ENCODE peak calls at places on chromosomes 12 and 14, in six cellular contexts. T is PC-9; G is GM13976; F is CD4-positive, alpha-beta T cell; B is cardiac fibroblast; X is Calu3. O is an unnamed sample.

GRCh38 chr14:65566820-65567522 is 154.4 kb downstream of the FUT8 start:
- DNase-seq in B (no peak), G (no peak), F (no peak), T (no peak), X (no peak), O (no peak)

GRCh38 chr12:115638753-115639666 is 638.5 kb downstream of the MED13L start:
- DNase-seq in F (no peak), T (no peak), X (no peak), G (no peak), B (no peak), O (no peak)

GRCh38 chr14:74620497-74620921 is 8.5 kb upstream of the LTBP2 start:
- DNase-seq in T (peak), F (no peak), G (no peak), X (peak), B (peak), O (no peak)

GRCh38 chr14:32254952-32255679 is 52.0 kb upstream of the RNU6-8 start:
- DNase-seq in B (peak), X (peak), G (peak), T (peak), F (peak), O (no peak)

GRCh38 chr12:23944067-23944466 is 5.4 kb downstream of the SOX5 start:
- DNase-seq in F (no peak), T (no peak), G (no peak), X (no peak), B (no peak), O (no peak)

GRCh38 chr12:24821691-24822090 is 127.2 kb downstream of the BCAT1 start:
- DNase-seq in F (no peak), B (peak), X (no peak), G (no peak), T (no peak), O (no peak)

GRCh38 chr12:14948672-14949071 is 10.3 kb upstream of the ERP27 start:
- DNase-seq in F (peak), T (no peak), B (peak), X (peak), G (peak), O (no peak)

GRCh38 chr14:77470192-77470870 is 12.4 kb downstream of the AHSA1 start:
- DNase-seq in F (no peak), B (no peak), T (no peak), G (no peak), X (no peak), O (no peak)

GRCh38 chr12:43282106-43282505 is 269.9 kb downstream of the ADAMTS20 start:
- DNase-seq in G (no peak), F (no peak), B (peak), T (no peak), X (no peak), O (no peak)

GRCh38 chr14:90513151-90514014 is 116.6 kb downstream of the CALM1 start:
- DNase-seq in T (peak), F (no peak), G (no peak), X (peak), B (peak), O (no peak)

GRCh38 chr12:42084522-42084921 is 60.2 kb downstream of the GXYLT1 start:
- DNase-seq in F (no peak), G (no peak), T (no peak), X (no peak), B (no peak), O (no peak)

GRCh38 chr14:44914849-44915248 is 46.9 kb downstream of the KLHL28 start:
- DNase-seq in G (no peak), T (no peak), B (peak), F (no peak), X (no peak), O (no peak)

GRCh38 chr12:26936559-26937442 is 980 bp downstream of the INTS13 start:
- DNase-seq in B (no peak), G (no peak), T (no peak), F (no peak), X (no peak), O (no peak)

GRCh38 chr12:129067482-129067881 is 214.2 kb downstream of the GLT1D1 start:
- DNase-seq in G (no peak), X (no peak), B (no peak), F (no peak), T (no peak), O (no peak)

GRCh38 chr14:105492051-105492965 is 1.3 kb downstream of the TEDC1 start:
- DNase-seq in T (no peak), G (no peak), X (no peak), B (no peak), F (no peak), O (no peak)

GRCh38 chr14:51295666-51296263 is 55.7 kb downstream of the TMX1 start:
- DNase-seq in B (no peak), G (no peak), X (no peak), F (no peak), T (no peak), O (no peak)

GRCh38 chr14:70887207-70888150 is 19.8 kb upstream of the PCNX1 start:
- DNase-seq in G (no peak), B (peak), F (no peak), X (no peak), T (no peak), O (no peak)

GRCh38 chr12:31959051-31959700 is at the start of gene RESF1:
- DNase-seq in B (peak), X (peak), F (peak), T (peak), G (peak), O (peak)

GRCh38 chr14:61218157-61218556 is 63.0 kb downstream of the TMEM30B start:
- DNase-seq in X (no peak), F (no peak), T (no peak), G (no peak), B (no peak), O (no peak)

GRCh38 chr14:36655963-36656768 is 5.5 kb upstream of the PAX9 start:
- DNase-seq in X (peak), T (no peak), G (peak), F (no peak), B (no peak), O (peak)

GRCh38 chr12:67070307-67070600 is 198.9 kb upstream of the CAND1 start:
- DNase-seq in X (no peak), T (peak), G (no peak), F (no peak), B (no peak), O (no peak)

GRCh38 chr14:76138119-76138757 is 13.5 kb upstream of the GPATCH2L start:
- DNase-seq in X (no peak), B (no peak), G (no peak), T (no peak), F (no peak), O (no peak)

GRCh38 chr12:42575717-42576116 is 13.8 kb downstream of the PRICKLE1 start:
- DNase-seq in B (peak), X (no peak), F (no peak), G (no peak), T (no peak), O (no peak)

GRCh38 chr14:98835825-98836100 is 436.2 kb downstream of the BCL11B start:
- DNase-seq in F (no peak), T (no peak), X (no peak), G (no peak), B (no peak), O (no peak)

GRCh38 chr12:116262741-116263140 is 14.8 kb downstream of the MED13L start:
- DNase-seq in T (no peak), B (no peak), G (no peak), F (no peak), X (no peak), O (no peak)

GRCh38 chr14:39417014-39417413 is 15.2 kb downstream of the FBXO33 start:
- DNase-seq in B (peak), G (no peak), X (no peak), F (no peak), T (no peak), O (no peak)

GRCh38 chr14:102445066-102445465 is 64.5 kb downstream of the ANKRD9 start:
- DNase-seq in F (no peak), G (no peak), T (no peak), X (no peak), B (no peak), O (no peak)

GRCh38 chr12:65881965-65882413 is 57.7 kb downstream of the HMGA2 start:
- DNase-seq in X (no peak), T (no peak), B (peak), G (peak), F (no peak), O (no peak)

GRCh38 chr14:59511916-59512530 is 27.7 kb downstream of the JKAMP start:
- DNase-seq in G (peak), F (no peak), B (peak), T (no peak), X (peak), O (no peak)

GRCh38 chr14:21476526-21476924 is 234 bp downstream of the RAB2B start:
- DNase-seq in F (no peak), B (peak), G (peak), X (peak), T (peak), O (peak)

GRCh38 chr12:126389961-126390360 is 1324.7 kb downstream of the AACS start:
- DNase-seq in T (no peak), F (no peak), G (no peak), B (no peak), X (no peak), O (no peak)

GRCh38 chr14:103121161-103121845 is 2.0 kb upstream of the TNFAIP2 start:
- DNase-seq in X (no peak), T (no peak), F (no peak), B (peak), G (no peak), O (no peak)

GRCh38 chr14:96917442-96917963 is 120.3 kb downstream of the VRK1 start:
- DNase-seq in B (no peak), X (no peak), G (no peak), F (no peak), T (no peak), O (no peak)

GRCh38 chr12:713281-713875 is 39.0 kb upstream of the WNK1 start:
- DNase-seq in G (no peak), F (no peak), B (no peak), X (no peak), T (no peak), O (no peak)

GRCh38 chr12:121792607-121793500 is 634 bp downstream of the RHOF start:
- DNase-seq in X (peak), B (no peak), F (no peak), G (peak), T (no peak), O (no peak)

GRCh38 chr12:124466200-124467128 is 100.9 kb downstream of the NCOR2 start:
- DNase-seq in F (peak), T (no peak), G (peak), X (no peak), B (peak), O (no peak)
- TF ChIP-seq CTCF in F (peak), T (no peak), G (peak), X (no peak), B (peak), O (no peak)

DNA sequence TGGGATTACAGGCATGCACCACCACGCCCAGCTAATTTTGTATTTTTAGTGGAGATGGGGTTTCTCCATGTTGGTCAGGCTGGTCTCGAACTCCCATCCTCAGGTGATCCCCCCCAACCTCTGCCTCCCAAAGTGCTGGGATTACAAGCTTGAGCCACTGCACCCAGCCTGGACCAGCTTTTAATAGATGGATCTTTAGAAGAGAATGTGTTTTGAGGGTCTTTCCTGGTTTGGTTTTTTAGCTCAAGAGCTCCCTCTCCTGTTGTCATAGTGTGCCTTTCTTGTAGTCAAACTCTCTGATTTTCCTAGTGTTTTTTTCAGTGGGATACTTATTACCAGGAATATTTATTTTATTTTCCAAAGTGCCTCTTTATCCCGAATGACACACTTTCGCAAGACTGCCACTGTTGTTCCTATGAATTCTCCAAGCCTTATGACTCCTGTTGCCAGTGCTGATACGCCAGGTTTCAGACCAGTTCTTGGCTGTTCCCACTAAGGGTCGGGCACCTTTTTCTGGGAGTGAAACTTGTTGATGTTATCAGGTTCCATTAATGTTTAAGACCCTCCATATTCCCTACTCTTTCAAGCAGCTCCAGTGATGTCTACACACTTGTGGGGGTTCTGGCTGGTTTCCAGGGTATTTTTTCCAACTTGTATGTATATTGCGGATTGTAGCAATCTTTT is 31.5 kb upstream of the LIMA1 start:
- DNase-seq in F (no peak), B (peak), G (peak), T (peak), X (peak), O (no peak)
- TF ChIP-seq CTCF in F (peak), B (peak), G (peak), T (peak), X (peak), O (peak)

GRCh38 chr14:100142073-100143040 is 17.1 kb downstream of the DEGS2 start:
- DNase-seq in T (peak), F (no peak), X (peak), B (peak), G (no peak), O (no peak)

GRCh38 chr14:100138082-100138787 is 21.2 kb downstream of the DEGS2 start:
- DNase-seq in F (no peak), X (peak), G (peak), T (no peak), B (no peak), O (no peak)

GRCh38 chr14:100138955-100139354 is 20.5 kb downstream of the DEGS2 start:
- DNase-seq in B (no peak), T (no peak), X (no peak), G (no peak), F (no peak), O (no peak)

GRCh38 chr14:100141133-100141497 is 18.3 kb downstream of the DEGS2 start:
- DNase-seq in G (no peak), B (no peak), T (no peak), F (no peak), X (no peak), O (no peak)

DNA sequence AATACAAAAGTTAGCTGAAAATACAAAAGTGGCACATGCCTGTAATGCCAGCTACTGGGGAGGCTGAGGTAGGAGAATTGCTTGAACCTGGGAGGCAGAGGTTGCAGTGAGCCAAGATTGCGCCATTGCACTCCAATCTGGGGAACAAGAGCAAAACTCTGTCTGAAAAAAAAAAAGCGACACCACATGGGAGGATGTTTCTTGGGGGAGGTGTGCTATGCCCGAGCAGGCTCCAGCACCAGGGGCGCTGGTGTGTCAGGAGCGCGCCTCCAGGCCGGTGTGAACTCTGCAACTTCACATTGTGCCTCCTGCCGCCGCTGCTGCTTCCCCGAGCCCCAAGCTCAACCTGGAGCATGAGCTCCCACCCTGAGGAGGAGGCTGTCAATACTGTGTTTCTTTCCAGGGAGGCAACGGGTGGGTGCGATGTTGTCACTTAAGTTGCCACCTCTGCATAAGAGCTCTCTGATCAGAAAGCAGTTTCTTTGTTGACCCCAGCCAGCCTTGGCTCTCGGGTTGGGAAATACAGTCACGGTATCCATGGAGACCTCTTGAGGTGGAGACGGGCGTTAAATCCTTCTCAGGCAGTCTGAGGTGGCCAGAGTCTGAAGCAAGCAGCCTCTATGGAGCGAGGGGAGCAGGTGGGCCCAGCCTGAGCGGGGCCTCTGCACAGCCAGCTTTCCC is 18.9 kb downstream of the DEGS2 start:
- DNase-seq in X (no peak), B (peak), G (no peak), F (no peak), T (no peak), O (no peak)
- TF ChIP-seq CTCF in X (no peak), B (no peak), G (no peak), F (no peak), T (no peak), O (peak)

DNA sequence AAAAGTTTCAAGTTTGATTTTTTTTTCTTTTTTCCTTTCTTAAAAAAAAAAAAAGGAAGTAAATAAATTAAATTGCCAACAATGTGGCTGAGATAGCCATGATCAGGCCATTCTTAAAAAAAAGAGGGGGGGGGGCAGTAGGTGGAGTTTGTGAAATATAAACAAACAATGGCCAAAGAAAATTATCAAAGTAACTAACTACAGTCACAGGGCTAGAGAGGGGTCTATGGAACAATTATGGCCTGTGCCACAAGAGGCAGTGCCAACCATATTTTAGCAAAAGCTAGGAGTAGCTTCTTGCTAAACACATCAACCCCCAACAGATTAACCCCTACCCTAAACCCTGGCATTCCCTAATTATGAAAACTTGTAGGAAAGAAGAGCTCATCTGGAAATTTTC is 16.2 kb upstream of the SMARCC2 start:
- DNase-seq in X (no peak), F (no peak), B (no peak), G (no peak), T (no peak), O (no peak)
- TF ChIP-seq CTCF in X (no peak), F (no peak), B (no peak), G (no peak), T (no peak), O (peak)

GRCh38 chr12:2691001-2691339 is 103.8 kb upstream of the FKBP4 start:
- DNase-seq in G (no peak), X (no peak), T (no peak), F (peak), B (peak), O (peak)

GRCh38 chr12:2692156-2692555 is 102.6 kb upstream of the FKBP4 start:
- DNase-seq in X (no peak), T (no peak), B (no peak), F (no peak), G (no peak), O (peak)

GRCh38 chr12:2691340-2692111 is 103.2 kb upstream of the FKBP4 start:
- DNase-seq in T (no peak), X (no peak), F (peak), B (no peak), G (peak), O (peak)

GRCh38 chr12:2693980-2694379 is 100.8 kb upstream of the FKBP4 start:
- DNase-seq in B (no peak), X (no peak), G (no peak), F (no peak), T (no peak), O (no peak)

GRCh38 chr12:2693204-2693860 is 101.4 kb upstream of the FKBP4 start:
- DNase-seq in T (no peak), X (no peak), B (no peak), F (no peak), G (no peak), O (no peak)
- TF ChIP-seq CTCF in T (no peak), X (no peak), B (no peak), F (peak), G (no peak), O (peak)

GRCh38 chr12:57522019-57522886 is at the start of gene MBD6:
- DNase-seq in F (peak), G (peak), B (peak), T (peak), X (peak), O (peak)
- TF ChIP-seq CTCF in F (peak), G (no peak), B (no peak), T (no peak), X (no peak), O (no peak)

GRCh38 chr12:11348439-11348838 is 38.2 kb upstream of the PRB4 start:
- DNase-seq in F (no peak), B (no peak), T (no peak), X (no peak), G (no peak), O (no peak)

GRCh38 chr12:11344504-11344903 is 34.3 kb upstream of the PRB4 start:
- DNase-seq in F (no peak), X (no peak), T (no peak), B (no peak), G (no peak), O (no peak)

DNA sequence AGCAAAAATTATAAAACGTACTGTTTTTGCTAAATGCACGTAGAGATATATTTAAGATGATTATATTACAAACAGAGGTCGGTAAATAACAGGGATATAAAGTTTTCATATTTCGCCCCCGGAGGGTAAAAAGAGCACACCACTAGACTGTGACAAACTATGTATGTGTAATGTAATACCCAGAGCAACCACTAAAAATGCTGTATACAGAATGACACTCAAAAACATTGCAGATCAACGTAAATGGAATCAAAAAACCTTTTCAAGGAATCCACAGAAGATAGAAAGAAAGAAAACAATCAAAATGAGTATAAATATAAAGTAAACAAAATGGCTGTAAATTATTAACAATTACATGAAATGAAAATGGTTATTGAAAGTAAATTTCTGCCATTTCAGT is 37.6 kb upstream of the PRB4 start:
- DNase-seq in G (no peak), X (no peak), F (no peak), B (no peak), T (no peak), O (no peak)
- TF ChIP-seq CTCF in G (no peak), X (peak), F (no peak), B (no peak), T (peak), O (peak)

DNA sequence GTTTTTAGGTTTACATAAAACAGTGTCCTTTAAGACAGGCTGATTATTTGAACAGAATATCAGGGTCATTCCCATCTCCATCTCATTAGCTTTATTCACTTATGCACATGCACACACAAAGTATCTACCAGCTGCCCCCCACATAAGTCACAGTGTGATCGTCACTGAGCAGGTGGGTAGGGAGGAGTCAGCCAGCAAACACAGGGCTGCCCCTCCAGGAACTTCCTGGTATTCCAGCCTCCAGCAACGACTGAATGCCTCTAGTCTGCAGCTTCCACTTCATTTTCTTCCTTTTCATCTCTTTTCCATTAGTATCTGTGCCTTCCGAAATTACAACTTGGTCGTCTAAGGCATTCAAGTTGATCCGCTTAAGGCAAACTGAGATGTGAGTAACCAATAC is 48.9 kb upstream of the FOXN3 start:
- DNase-seq in X (no peak), F (no peak), T (no peak), B (no peak), G (no peak), O (no peak)
- TF ChIP-seq CTCF in X (no peak), F (no peak), T (no peak), B (no peak), G (no peak), O (no peak)

GRCh38 chr12:130870442-130871285 is 1.2 kb upstream of the RAN start:
- DNase-seq in G (peak), B (peak), F (peak), T (peak), X (peak), O (no peak)
- TF ChIP-seq CTCF in G (peak), B (peak), F (peak), T (peak), X (peak), O (peak)

O was measured in type B pancreatic cell.